ENCODE peak calls at places on chromosomes 12 and 14, in eight cellular contexts. D is IMR-90, J is A549, Q is HepG2, C is H1, M is GM12878, T is K562, A is SK-N-SH. E is an unnamed sample.

GRCh38 chr12:13436696-13437391 is 240.3 kb downstream of the EMP1 start:
- DNase-seq in D (peak), J (peak), Q (no peak), C (no peak), M (no peak), T (peak), A (peak), E (no peak)

GRCh38 chr12:52052471-52053186 is 1.4 kb downstream of the NR4A1 start:
- DNase-seq in D (peak), J (peak), Q (no peak), C (no peak), M (no peak), T (peak), A (no peak), E (no peak)

GRCh38 chr12:116427200-116427932 is 131.8 kb upstream of the MAP1LC3B2 start:
- DNase-seq in D (no peak), J (peak), Q (no peak), C (peak), M (no peak), T (no peak), A (no peak), E (peak)

GRCh38 chr14:46887144-46887543 is 235.6 kb upstream of the RPL10L start:
- DNase-seq in D (no peak), J (no peak), Q (no peak), C (no peak), M (no peak), T (no peak), A (no peak), E (no peak)

GRCh38 chr12:49539406-49540228 is 787 bp downstream of the KCNH3 start:
- DNase-seq in D (no peak), J (no peak), Q (no peak), C (no peak), M (no peak), T (no peak), A (peak), E (no peak)

GRCh38 chr14:76320486-76320885 is 55.5 kb upstream of the ESRRB start:
- DNase-seq in D (no peak), J (no peak), Q (no peak), C (no peak), M (peak), T (no peak), A (no peak), E (no peak)

GRCh38 chr14:59013672-59014298 is 174.7 kb upstream of the DAAM1 start:
- DNase-seq in D (peak), J (peak), Q (peak), C (no peak), M (no peak), T (no peak), A (no peak), E (no peak)

GRCh38 chr14:40099316-40099715 is 667.1 kb upstream of the FBXO33 start:
- DNase-seq in D (no peak), J (no peak), Q (no peak), C (no peak), M (no peak), T (no peak), A (no peak), E (no peak)

GRCh38 chr14:27389402-27389801 is 791.6 kb upstream of the NOVA1 start:
- DNase-seq in D (no peak), J (no peak), Q (no peak), C (no peak), M (no peak), T (no peak), A (no peak), E (no peak)

GRCh38 chr14:40623641-40624040 is 983.0 kb upstream of the LRFN5 start:
- DNase-seq in D (no peak), J (no peak), Q (no peak), C (no peak), M (no peak), T (no peak), A (no peak), E (no peak)

GRCh38 chr12:123126294-123127144 is 24.4 kb downstream of the PITPNM2 start:
- DNase-seq in D (peak), J (peak), Q (peak), C (no peak), M (no peak), T (peak), A (no peak), E (peak)

GRCh38 chr12:92987362-92987761 is 58.3 kb upstream of the EEA1 start:
- DNase-seq in D (peak), J (peak), Q (peak), C (no peak), M (no peak), T (peak), A (peak), E (peak)

GRCh38 chr14:76904740-76905569 is 78.7 kb downstream of the LRRC74A start:
- DNase-seq in D (peak), J (peak), Q (peak), C (no peak), M (peak), T (no peak), A (peak), E (peak)

GRCh38 chr12:56042430-56043203 is 899 bp downstream of the RPS26 start:
- DNase-seq in D (no peak), J (no peak), Q (no peak), C (no peak), M (no peak), T (no peak), A (no peak), E (no peak)

GRCh38 chr12:101828463-101829196 is 2.1 kb downstream of the GNPTAB start:
- DNase-seq in D (no peak), J (no peak), Q (no peak), C (no peak), M (no peak), T (peak), A (no peak), E (no peak)

GRCh38 chr14:32202468-32202865 is 602 bp downstream of the RNU6-8 start:
- DNase-seq in D (peak), J (peak), Q (peak), C (no peak), M (no peak), T (peak), A (peak), E (no peak)

GRCh38 chr14:75150150-75150549 is 23.3 kb upstream of the NEK9 start:
- DNase-seq in D (no peak), J (peak), Q (no peak), C (no peak), M (no peak), T (no peak), A (no peak), E (no peak)

GRCh38 chr14:95072310-95072709 is 85.0 kb downstream of the DICER1 start:
- DNase-seq in D (no peak), J (no peak), Q (no peak), C (peak), M (no peak), T (no peak), A (no peak), E (no peak)

GRCh38 chr12:107670999-107671643 is 14.5 kb upstream of the PWP1 start:
- DNase-seq in D (peak), J (peak), Q (peak), C (peak), M (no peak), T (peak), A (no peak), E (peak)

GRCh38 chr12:94689002-94689645 is 38.8 kb upstream of the TMCC3 start:
- DNase-seq in D (peak), J (no peak), Q (no peak), C (no peak), M (no peak), T (no peak), A (no peak), E (no peak)

GRCh38 chr14:51929156-51929555 is 60.2 kb upstream of the RTRAF start:
- DNase-seq in D (peak), J (no peak), Q (no peak), C (no peak), M (no peak), T (no peak), A (no peak), E (no peak)

GRCh38 chr12:109738878-109739665 is 25.4 kb downstream of the FAM222A start:
- DNase-seq in D (peak), J (no peak), Q (no peak), C (no peak), M (no peak), T (no peak), A (peak), E (no peak)

GRCh38 chr12:11707535-11707934 is 58.1 kb downstream of the ETV6 start:
- DNase-seq in D (no peak), J (no peak), Q (no peak), C (no peak), M (no peak), T (no peak), A (peak), E (no peak)

GRCh38 chr12:117034691-117035090 is 64.5 kb downstream of the TESC start:
- DNase-seq in D (no peak), J (no peak), Q (no peak), C (no peak), M (no peak), T (no peak), A (no peak), E (no peak)

GRCh38 chr14:57462551-57462950 is 31.1 kb downstream of the CCDC198 start:
- DNase-seq in D (no peak), J (peak), Q (no peak), C (no peak), M (no peak), T (no peak), A (no peak), E (no peak)

GRCh38 chr12:3061129-3061857 is 15.9 kb upstream of the TSPAN9 start:
- DNase-seq in D (peak), J (no peak), Q (no peak), C (no peak), M (no peak), T (no peak), A (no peak), E (no peak)

GRCh38 chr12:68200854-68201253 is 24.8 kb downstream of the IL26 start:
- DNase-seq in D (no peak), J (no peak), Q (no peak), C (no peak), M (no peak), T (no peak), A (no peak), E (no peak)

GRCh38 chr14:76855066-76855465 is 28.9 kb downstream of the LRRC74A start:
- DNase-seq in D (no peak), J (no peak), Q (no peak), C (no peak), M (no peak), T (no peak), A (no peak), E (no peak)

GRCh38 chr12:52215587-52216031 is 17.4 kb upstream of the KRT7 start:
- DNase-seq in D (peak), J (peak), Q (peak), C (no peak), M (no peak), T (peak), A (peak), E (peak)

GRCh38 chr14:22839159-22839779 is 2.9 kb downstream of the MMP14 start:
- DNase-seq in D (peak), J (no peak), Q (no peak), C (no peak), M (no peak), T (no peak), A (no peak), E (no peak)

GRCh38 chr12:32051511-32052299 is 54.9 kb upstream of the BICD1 start:
- DNase-seq in D (peak), J (peak), Q (no peak), C (no peak), M (no peak), T (peak), A (no peak), E (peak)

GRCh38 chr14:74465335-74465734 is 27.8 kb downstream of the NPC2 start:
- DNase-seq in D (no peak), J (no peak), Q (no peak), C (peak), M (no peak), T (no peak), A (no peak), E (no peak)

GRCh38 chr14:92258934-92259333 is 64.0 kb upstream of the SLC24A4 start:
- DNase-seq in D (no peak), J (peak), Q (no peak), C (no peak), M (peak), T (peak), A (no peak), E (no peak)

GRCh38 chr14:77026166-77026929 is 2.2 kb downstream of the IRF2BPL start:
- DNase-seq in D (peak), J (peak), Q (no peak), C (peak), M (no peak), T (no peak), A (peak), E (no peak)

GRCh38 chr12:89450922-89451321 is 73.7 kb downstream of the GALNT4 start:
- DNase-seq in D (peak), J (no peak), Q (peak), C (no peak), M (no peak), T (no peak), A (no peak), E (no peak)

GRCh38 chr12:20624718-20625117 is 70.4 kb upstream of the SLCO1C1 start:
- DNase-seq in D (peak), J (peak), Q (peak), C (no peak), M (no peak), T (no peak), A (peak), E (peak)

GRCh38 chr14:68404652-68405183 is 388.1 kb downstream of the ZFP36L1 start:
- DNase-seq in D (peak), J (no peak), Q (no peak), C (no peak), M (no peak), T (peak), A (no peak), E (no peak)

GRCh38 chr14:24094839-24095195 is 706 bp downstream of the PCK2 start:
- DNase-seq in D (no peak), J (no peak), Q (no peak), C (no peak), M (no peak), T (peak), A (no peak), E (no peak)

GRCh38 chr12:45224311-45224710 is 8.4 kb downstream of the ANO6 start:
- DNase-seq in D (no peak), J (no peak), Q (no peak), C (no peak), M (no peak), T (no peak), A (no peak), E (no peak)
- H3K4me3 ChIP-seq in D (no peak), J (no peak), Q (no peak), C (no peak), M (peak), T (no peak), A (no peak), E (no peak)

DNA sequence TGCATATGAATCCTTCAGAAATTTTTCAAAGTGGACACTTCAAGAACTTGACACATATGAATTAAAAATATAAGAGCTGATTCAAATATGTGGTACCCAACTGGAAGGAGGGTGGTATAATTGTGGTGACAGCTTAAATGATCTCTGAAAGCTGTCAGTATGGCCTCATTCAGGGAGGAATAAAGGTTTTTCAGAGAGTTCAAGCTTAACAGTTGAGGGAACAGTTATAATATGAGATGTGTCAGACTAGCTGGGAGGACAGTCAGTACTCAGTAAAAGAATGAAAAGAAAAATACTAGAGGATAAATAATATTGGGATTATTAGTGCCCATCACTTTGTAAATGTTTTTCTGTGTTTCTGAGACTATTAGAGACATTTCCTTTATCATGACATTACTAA is 277.5 kb downstream of the RASSF9 start:
- DNase-seq in D (no peak), J (no peak), Q (no peak), C (no peak), M (no peak), T (no peak), A (no peak), E (no peak)
- TF ChIP-seq RAD21 in D (no peak), J (no peak), Q (no peak), C (no peak), M (no peak), T (no peak), A (no peak), E (no peak)

DNA sequence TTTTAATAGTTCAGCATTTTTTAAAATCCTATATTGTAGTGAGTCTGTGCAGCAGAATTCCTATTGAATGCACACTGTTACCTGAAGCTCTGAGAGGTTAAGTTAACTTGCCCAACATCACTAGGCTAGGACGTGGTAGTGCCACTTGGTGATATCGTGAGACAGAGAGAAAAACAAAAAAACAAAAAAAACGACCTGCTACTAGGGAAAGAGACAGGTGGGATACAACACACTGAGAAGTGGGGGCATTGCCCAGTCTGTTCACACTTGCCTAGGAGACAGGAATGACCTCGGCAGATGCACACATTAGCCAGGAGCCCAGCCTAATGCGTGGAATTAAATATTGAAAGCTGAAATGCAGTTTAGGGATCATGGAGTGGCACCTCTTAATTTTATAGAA is 129.7 kb upstream of the CCND2 start:
- DNase-seq in D (no peak), J (peak), Q (peak), C (no peak), M (no peak), T (no peak), A (no peak), E (peak)
- TF ChIP-seq CTCF in D (no peak), J (no peak), Q (no peak), C (peak), M (peak), T (no peak), A (no peak), E (no peak)

GRCh38 chr14:84533181-84533580 is 996.8 kb upstream of the FLRT2 start:
- DNase-seq in D (no peak), J (no peak), Q (no peak), C (no peak), M (no peak), T (no peak), A (no peak), E (no peak)
- H3K4me3 ChIP-seq in D (no peak), J (no peak), Q (no peak), C (no peak), M (no peak), T (no peak), A (no peak), E (no peak)

DNA sequence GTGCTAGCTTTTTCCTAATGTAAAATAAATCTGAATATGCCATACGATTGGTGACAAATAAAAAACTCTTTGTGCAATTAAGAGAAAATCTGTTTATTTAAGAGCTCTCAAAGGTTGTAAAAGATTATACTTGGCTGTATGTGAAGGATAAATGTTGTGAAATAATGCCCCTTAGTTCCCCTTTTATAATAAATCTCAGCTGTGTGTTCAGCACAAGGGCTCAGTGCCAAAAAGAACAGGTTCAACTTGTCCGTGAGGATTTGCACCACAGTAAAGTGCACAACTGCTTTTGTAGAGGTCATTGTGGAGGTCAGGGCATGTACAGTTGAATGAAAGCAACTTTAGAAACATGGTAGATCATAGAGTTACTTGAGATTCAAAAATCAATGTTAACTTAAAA is 118.6 kb downstream of the TRMT5 start:
- DNase-seq in D (no peak), J (no peak), Q (no peak), C (no peak), M (no peak), T (no peak), A (no peak), E (no peak)
- TF ChIP-seq RAD21 in D (no peak), J (no peak), Q (no peak), C (no peak), M (no peak), T (no peak), A (no peak), E (no peak)

GRCh38 chr14:80784824-80785223 is 156.7 kb downstream of the CEP128 start:
- DNase-seq in D (peak), J (peak), Q (no peak), C (no peak), M (no peak), T (no peak), A (no peak), E (no peak)
- TF ChIP-seq CTCF in D (peak), J (no peak), Q (peak), C (no peak), M (no peak), T (no peak), A (no peak), E (no peak)

GRCh38 chr14:105250008-105250366 is 1.7 kb downstream of the BTBD6 start:
- DNase-seq in D (no peak), J (no peak), Q (no peak), C (no peak), M (no peak), T (no peak), A (no peak), E (no peak)

GRCh38 chr14:105247026-105247425 is 1.3 kb upstream of the BTBD6 start:
- DNase-seq in D (no peak), J (no peak), Q (no peak), C (no peak), M (no peak), T (no peak), A (no peak), E (no peak)

GRCh38 chr14:105249175-105250007 is 1.1 kb downstream of the BTBD6 start:
- DNase-seq in D (peak), J (peak), Q (no peak), C (peak), M (no peak), T (no peak), A (peak), E (no peak)

GRCh38 chr14:105248368-105249174 is at the start of gene BTBD6:
- DNase-seq in D (peak), J (peak), Q (no peak), C (peak), M (peak), T (no peak), A (peak), E (peak)

GRCh38 chr14:105247715-105248367 is 492 bp upstream of the BTBD6 start:
- DNase-seq in D (no peak), J (no peak), Q (no peak), C (no peak), M (no peak), T (no peak), A (no peak), E (no peak)
- H3K4me3 ChIP-seq in D (peak), J (peak), Q (no peak), C (peak), M (peak), T (no peak), A (peak), E (peak)

DNA sequence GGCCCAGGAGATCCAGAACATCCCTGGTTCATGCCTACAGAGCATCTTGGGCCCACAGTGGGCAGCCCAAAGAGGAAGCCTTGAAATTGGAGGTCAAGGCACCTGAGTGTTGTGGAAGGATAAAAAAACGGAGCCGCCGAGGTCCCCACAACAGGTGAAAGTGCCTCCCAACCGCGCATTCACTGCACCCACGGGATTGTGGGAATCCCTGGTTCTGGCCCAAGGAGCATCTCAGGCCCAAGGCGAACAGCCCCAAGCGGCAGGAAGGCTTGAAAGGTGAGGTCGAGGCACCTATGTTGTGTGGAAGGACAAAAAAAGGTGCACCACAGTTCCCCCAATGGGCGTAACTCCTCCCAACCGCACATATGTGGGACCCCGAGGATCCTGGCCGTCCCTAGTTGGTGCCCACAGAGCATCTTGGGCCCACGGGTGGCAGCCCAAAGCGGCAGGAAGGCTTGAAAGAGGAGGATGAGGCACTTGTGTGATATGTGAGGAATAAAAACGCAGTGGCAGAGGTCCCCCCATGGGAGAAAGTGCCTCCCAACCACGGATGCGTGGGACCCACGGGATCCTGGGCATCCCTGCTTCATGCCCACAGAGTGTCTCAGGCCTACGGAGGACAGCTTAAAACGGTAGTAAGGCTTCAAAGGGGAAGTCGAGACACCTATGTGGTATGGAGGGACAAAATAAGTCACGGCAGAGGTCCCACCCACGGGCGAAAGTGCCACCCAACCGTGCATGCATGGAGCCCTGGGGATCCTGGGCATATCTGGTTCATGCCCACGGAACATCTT is 583.9 kb downstream of the ALG10 start:
- DNase-seq in D (no peak), J (no peak), Q (no peak), C (no peak), M (no peak), T (no peak), A (peak), E (no peak)
- TF ChIP-seq RAD21 in D (no peak), J (no peak), Q (no peak), C (no peak), M (no peak), T (no peak), A (no peak), E (no peak)

GRCh38 chr14:30657606-30658163 is 35.6 kb downstream of the SCFD1 start:
- DNase-seq in D (peak), J (peak), Q (peak), C (no peak), M (no peak), T (no peak), A (no peak), E (no peak)
- TF ChIP-seq CTCF in D (peak), J (peak), Q (peak), C (no peak), M (no peak), T (no peak), A (peak), E (peak)

E was measured in HCT116.